ENCODE peak calls at places on chromosomes 13 and 19, in four cellular contexts. O, S, K and G are unnamed samples.
A peak's percentile ranks its signal among the peaks of the same experiment; 100 is the strongest.

GRCh38 chr19:13731147-13731964 is 33.0 kb upstream of the MRI1 start:
- DNase-seq in O (peak; percentile 72), K (peak; percentile 98), S (peak; percentile 95), G (peak; percentile 99)

GRCh38 chr19:1219786-1220451 is 14.3 kb downstream of the STK11 start:
- DNase-seq in K (no peak), O (no peak), S (no peak), G (no peak)

GRCh38 chr19:45153339-45154063 is 7.3 kb downstream of the NKPD1 start:
- DNase-seq in K (peak; percentile 90), O (no peak), S (no peak), G (peak; percentile 71)

GRCh38 chr13:82898625-82899024 is 983.6 kb downstream of the SLITRK1 start:
- DNase-seq in O (no peak), S (peak; percentile 23), K (no peak), G (no peak)

GRCh38 chr13:20350819-20351218 is 118.7 kb upstream of the GJB6 start:
- DNase-seq in S (no peak), K (no peak), O (no peak), G (no peak)

GRCh38 chr13:91805605-91806004 is 407.2 kb downstream of the GPC5 start:
- DNase-seq in K (no peak), O (no peak), S (no peak), G (no peak)

GRCh38 chr13:46210362-46211083 is 1.2 kb upstream of the LRRC63 start:
- DNase-seq in S (no peak), O (no peak), K (no peak), G (no peak)

GRCh38 chr13:77876176-77876575 is 42.5 kb downstream of the EDNRB start:
- DNase-seq in O (no peak), K (no peak), S (no peak), G (no peak)

GRCh38 chr19:32498641-32499200 is 82.3 kb upstream of the PDCD5 start:
- DNase-seq in K (no peak), O (no peak), S (no peak), G (no peak)

GRCh38 chr13:39132286-39132685 is 94.0 kb downstream of the NHLRC3 start:
- DNase-seq in O (no peak), K (no peak), S (no peak), G (no peak)

GRCh38 chr13:80871481-80871880 is 530.6 kb upstream of the SPRY2 start:
- DNase-seq in K (no peak), S (no peak), O (no peak), G (no peak)

GRCh38 chr13:47480941-47481340 is 520.1 kb downstream of the SUCLA2 start:
- DNase-seq in K (no peak), O (no peak), S (no peak), G (no peak)

GRCh38 chr19:1360818-1361461 is 22.8 kb upstream of the NDUFS7 start:
- DNase-seq in S (no peak), O (no peak), K (no peak), G (peak; percentile 42)

GRCh38 chr13:41700790-41701310 is 243.5 kb downstream of the RGCC start:
- DNase-seq in S (no peak), O (no peak), K (no peak), G (no peak)

GRCh38 chr13:48266150-48266549 is 33.1 kb downstream of the ITM2B start:
- DNase-seq in O (no peak), S (no peak), K (no peak), G (no peak)

GRCh38 chr19:10344780-10345179 is 5.4 kb upstream of the ICAM3 start:
- DNase-seq in S (no peak), O (no peak), K (no peak), G (no peak)

GRCh38 chr19:30555788-30556110 is 183.6 kb downstream of the ZNF536 start:
- DNase-seq in S (no peak), O (no peak), K (no peak), G (no peak)

GRCh38 chr13:103099894-103100293 is 33.7 kb upstream of the SLC10A2 start:
- DNase-seq in K (no peak), S (no peak), O (no peak), G (no peak)

GRCh38 chr13:52711277-52711676 is 28.3 kb downstream of the CNMD start:
- DNase-seq in O (no peak), S (no peak), K (no peak), G (no peak)

GRCh38 chr13:83881917-83882625 is at the start of gene SLITRK1:
- DNase-seq in O (peak; percentile 9), K (no peak), S (no peak), G (peak; percentile 89)

GRCh38 chr13:30739646-30740642 is 4.6 kb downstream of the ALOX5AP start:
- DNase-seq in O (peak; percentile 76), S (no peak), K (no peak), G (no peak)

GRCh38 chr13:24905242-24905641 is 141.3 kb downstream of the RNF17 start:
- DNase-seq in K (no peak), O (no peak), S (no peak), G (no peak)

GRCh38 chr19:44163789-44164188 is 1.1 kb upstream of the ZNF226 start:
- DNase-seq in S (no peak), O (no peak), K (no peak), G (no peak)

GRCh38 chr13:28273919-28274318 is 135.6 kb downstream of the PAN3 start:
- DNase-seq in K (no peak), S (no peak), O (no peak), G (peak; percentile 32)

DNA sequence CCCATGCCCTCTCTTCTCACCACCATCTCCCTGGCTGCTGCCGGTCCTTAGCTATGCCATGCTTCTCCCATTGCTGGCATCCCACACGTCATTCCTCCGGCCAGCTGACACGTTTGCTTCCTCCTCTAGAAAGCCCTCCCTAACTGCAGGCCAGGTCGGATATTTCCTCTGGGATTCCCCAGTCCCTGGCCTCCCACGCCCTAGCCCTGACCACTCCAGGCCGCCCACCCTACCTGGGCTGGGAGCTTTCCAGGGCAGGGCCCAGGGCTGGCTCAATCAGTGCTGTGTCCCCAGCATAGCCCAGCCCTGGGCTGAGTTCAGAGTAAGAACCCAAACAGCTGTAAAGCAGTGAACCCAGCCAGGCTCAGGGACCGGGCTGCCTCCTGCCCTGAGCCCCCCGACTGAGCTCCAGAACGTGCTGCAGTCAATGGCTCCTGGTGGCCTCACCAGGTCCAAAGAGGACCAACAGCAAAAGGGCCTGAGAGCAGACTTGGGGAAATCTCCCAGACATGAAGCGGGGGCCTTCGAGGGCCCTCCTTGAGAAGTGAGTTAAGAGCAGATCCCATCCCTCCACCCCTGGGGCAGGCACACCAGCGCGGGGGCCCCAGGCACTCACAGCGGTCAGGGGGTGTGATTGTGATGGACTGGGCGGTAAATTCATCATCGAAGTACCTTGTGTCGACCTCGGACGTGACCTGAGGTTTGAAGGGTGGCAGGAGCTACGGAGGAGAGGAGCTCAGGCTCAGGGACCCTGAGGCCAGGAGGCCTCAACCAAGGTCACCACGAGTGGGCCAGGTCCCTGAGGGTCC is 8.1 kb upstream of the CCNP start:
- DNase-seq in S (no peak), K (no peak), O (no peak), G (no peak)
- TF ChIP-seq SP1 in S (no peak), K (no peak), O (no peak), G (no peak)

GRCh38 chr13:89977203-89977602 is 1370.3 kb upstream of the MIR17HG start:
- DNase-seq in K (no peak), O (no peak), S (no peak), G (no peak)

GRCh38 chr13:89988206-89988605 is 1359.3 kb upstream of the MIR17HG start:
- DNase-seq in S (no peak), K (no peak), O (no peak), G (no peak)

GRCh38 chr13:89982406-89983085 is 1364.9 kb upstream of the MIR17HG start:
- DNase-seq in O (no peak), S (no peak), K (no peak), G (no peak)
- TF ChIP-seq FOXK2 in O (no peak), S (no peak), K (no peak), G (no peak)

GRCh38 chr13:23621316-23621645 is 51.1 kb downstream of the TNFRSF19 start:
- DNase-seq in O (no peak), S (peak; percentile 20), K (no peak), G (no peak)
- TF ChIP-seq SP1 in O (no peak), S (no peak), K (no peak), G (no peak)

GRCh38 chr13:49625392-49626137 is 2.7 kb upstream of the ARL11 start:
- DNase-seq in S (peak; percentile 80), K (no peak), O (no peak), G (no peak)
- TF ChIP-seq FOXK2 in S (no peak), K (no peak), O (no peak), G (no peak)

DNA sequence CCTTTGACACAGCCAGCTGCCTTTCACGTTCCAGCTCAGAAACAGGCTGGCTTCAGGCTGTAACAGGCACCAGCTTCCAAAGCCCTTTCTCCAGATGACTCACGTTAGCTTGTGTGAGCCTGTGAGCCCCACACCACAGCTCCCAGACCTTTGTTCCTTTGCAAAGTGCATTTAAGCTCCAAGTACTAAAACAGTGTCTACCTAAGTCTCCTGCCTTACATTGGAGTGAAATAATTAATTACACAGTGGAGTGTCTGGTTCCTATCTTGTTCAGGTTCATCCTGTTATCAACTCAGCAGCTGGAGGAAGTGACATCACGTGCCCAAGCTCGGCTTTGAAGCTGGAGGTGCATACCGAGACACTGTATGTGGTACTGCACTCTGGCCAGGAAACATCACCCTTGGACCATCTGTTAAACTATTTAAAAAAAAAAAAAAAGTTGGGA is 475.8 kb downstream of the FOXO1 start:
- DNase-seq in K (no peak), S (peak; percentile 6), O (no peak), G (no peak)
- TF ChIP-seq SP1 in K (no peak), S (no peak), O (no peak), G (no peak)

GRCh38 chr19:4436231-4436630 is 21.4 kb downstream of the UBXN6 start:
- DNase-seq in K (no peak), S (no peak), O (no peak), G (no peak)
- TF ChIP-seq FOXK2 in K (no peak), S (no peak), O (no peak), G (no peak)